ENCODE peak calls at places on chromosomes 6 and 20, in ten cellular contexts. K, R, L, D, C, X, V, G, A and E are unnamed samples.

GRCh38 chr20:41818991-41819390 is 200.8 kb upstream of the CHD6 start:
- DNase-seq in K (no peak), R (no peak), A (no peak), X (no peak), G (no peak), V (no peak), L (no peak), D (no peak), C (no peak), E (no peak)

GRCh38 chr6:44531447-44532015 is 144.0 kb downstream of the CDC5L start:
- DNase-seq in X (no peak), G (no peak), L (no peak), R (no peak), D (no peak), C (no peak), A (no peak), V (no peak), K (no peak), E (no peak)

GRCh38 chr6:52254731-52255378 is 10.6 kb upstream of the IL17F start:
- DNase-seq in X (no peak), L (no peak), R (no peak), C (no peak), G (no peak), A (no peak), D (no peak), V (no peak), K (no peak), E (no peak)

GRCh38 chr20:41394081-41394480 is 27.5 kb upstream of the EMILIN3 start:
- DNase-seq in K (no peak), R (no peak), X (no peak), L (no peak), C (no peak), A (no peak), G (no peak), D (no peak), V (no peak), E (no peak)

GRCh38 chr6:43807228-43808061 is 37.4 kb downstream of the VEGFA start:
- DNase-seq in C (no peak), K (no peak), V (no peak), X (peak), G (no peak), D (no peak), L (peak), A (no peak), R (peak), E (no peak)

GRCh38 chr6:46130665-46131064 is 876 bp downstream of the ENPP4 start:
- DNase-seq in G (no peak), X (no peak), V (no peak), K (no peak), L (no peak), D (no peak), C (no peak), R (no peak), A (no peak), E (no peak)

GRCh38 chr6:32177182-32177787 is 920 bp upstream of the RNF5 start:
- DNase-seq in G (no peak), X (no peak), C (no peak), D (no peak), A (no peak), L (peak), V (no peak), K (no peak), R (no peak), E (no peak)

GRCh38 chr20:56249244-56249955 is 868 bp downstream of the MC3R start:
- DNase-seq in C (no peak), X (peak), V (peak), K (no peak), R (no peak), G (no peak), L (peak), A (no peak), D (no peak), E (peak)

GRCh38 chr20:33477386-33478234 is 12.3 kb upstream of the CBFA2T2 start:
- DNase-seq in V (no peak), R (peak), L (no peak), X (no peak), A (no peak), G (no peak), D (no peak), K (no peak), C (no peak), E (no peak)

GRCh38 chr6:16776394-16777017 is 15.2 kb upstream of the ATXN1 start:
- DNase-seq in G (no peak), A (no peak), R (no peak), V (no peak), D (peak), K (no peak), C (no peak), X (peak), L (no peak), E (no peak)

GRCh38 chr6:55868910-55869479 is 6.4 kb downstream of the BMP5 start:
- DNase-seq in G (no peak), K (no peak), V (no peak), D (peak), X (no peak), C (peak), R (peak), L (no peak), A (no peak), E (peak)

GRCh38 chr20:9286501-9286900 is 217.6 kb downstream of the PLCB4 start:
- DNase-seq in R (no peak), X (no peak), V (no peak), G (no peak), D (no peak), C (no peak), A (no peak), K (no peak), L (no peak), E (no peak)

GRCh38 chr20:22925613-22925983 is 109.5 kb upstream of the SSTR4 start:
- DNase-seq in K (no peak), L (no peak), R (no peak), D (no peak), G (no peak), C (no peak), V (no peak), X (peak), A (no peak), E (no peak)

GRCh38 chr6:37210313-37210898 is 40.5 kb downstream of the PIM1 start:
- DNase-seq in G (peak), L (peak), D (peak), R (peak), X (peak), K (peak), V (peak), C (peak), A (peak), E (peak)

GRCh38 chr6:2529217-2529719 is 221.5 kb downstream of the MYLK4 start:
- DNase-seq in C (no peak), D (no peak), G (no peak), A (no peak), L (no peak), R (no peak), K (no peak), X (no peak), V (no peak), E (no peak)

GRCh38 chr20:64091762-64092161 is 7.6 kb upstream of the LKAAEAR1 start:
- DNase-seq in X (no peak), K (no peak), G (no peak), A (no peak), V (no peak), C (no peak), R (no peak), L (peak), D (no peak), E (no peak)

GRCh38 chr6:39005774-39006173 is 42.8 kb upstream of the GLP1R start:
- DNase-seq in G (no peak), C (no peak), V (no peak), A (no peak), X (no peak), D (no peak), L (no peak), R (no peak), K (no peak), E (no peak)

GRCh38 chr6:1313755-1314503 is 2.0 kb downstream of the FOXQ1 start:
- DNase-seq in A (no peak), D (no peak), C (no peak), X (no peak), R (peak), V (no peak), L (peak), K (no peak), G (no peak), E (peak)

GRCh38 chr6:155955038-155955437 is 499.4 kb upstream of the NOX3 start:
- DNase-seq in R (no peak), A (no peak), L (no peak), D (no peak), K (no peak), X (no peak), C (no peak), V (no peak), G (no peak), E (no peak)

GRCh38 chr20:22546344-22546743 is 38.0 kb downstream of the FOXA2 start:
- DNase-seq in K (no peak), G (no peak), C (no peak), R (no peak), D (no peak), L (no peak), X (no peak), V (no peak), A (no peak), E (no peak)

GRCh38 chr6:21109421-21110178 is 484.0 kb upstream of the SOX4 start:
- DNase-seq in G (no peak), X (peak), V (peak), K (no peak), L (no peak), A (no peak), C (no peak), R (peak), D (peak), E (peak)

GRCh38 chr6:135233676-135234491 is 52.8 kb downstream of the MYB start:
- DNase-seq in R (no peak), L (peak), G (no peak), D (no peak), A (no peak), K (no peak), V (no peak), C (no peak), X (peak), E (peak)

GRCh38 chr20:22789661-22790060 is 205.3 kb upstream of the FOXA2 start:
- DNase-seq in R (no peak), G (no peak), K (no peak), L (no peak), A (no peak), X (peak), V (no peak), D (no peak), C (no peak), E (no peak)

GRCh38 chr6:47207261-47207660 is 102.4 kb downstream of the TNFRSF21 start:
- DNase-seq in C (no peak), K (no peak), R (no peak), A (no peak), G (no peak), V (no peak), D (no peak), X (no peak), L (no peak), E (no peak)

GRCh38 chr6:167238694-167239467 is 52.2 kb upstream of the UNC93A start:
- DNase-seq in G (no peak), K (no peak), X (no peak), C (no peak), R (no peak), D (no peak), V (no peak), A (no peak), L (no peak), E (no peak)

GRCh38 chr20:57377350-57377749 is 13.8 kb upstream of the RBM38 start:
- DNase-seq in C (no peak), A (no peak), D (no peak), G (no peak), X (no peak), L (no peak), R (no peak), V (no peak), K (no peak), E (no peak)

GRCh38 chr6:35294308-35294945 is 3.2 kb upstream of the DEF6 start:
- DNase-seq in D (peak), K (peak), C (no peak), A (no peak), G (no peak), V (peak), L (peak), R (no peak), X (peak), E (peak)

GRCh38 chr6:4675086-4675485 is 101.1 kb upstream of the CDYL start:
- DNase-seq in L (no peak), A (no peak), X (no peak), C (no peak), R (no peak), K (no peak), D (no peak), G (no peak), V (no peak), E (no peak)

GRCh38 chr20:59925894-59926293 is 7.5 kb downstream of the SYCP2 start:
- DNase-seq in D (peak), C (no peak), X (no peak), G (no peak), L (no peak), R (peak), A (no peak), V (no peak), K (no peak), E (no peak)

GRCh38 chr6:75023634-75024033 is 182.2 kb downstream of the COL12A1 start:
- DNase-seq in C (no peak), V (no peak), R (no peak), G (no peak), X (no peak), L (no peak), K (no peak), A (no peak), D (peak), E (no peak)

GRCh38 chr20:25296094-25297093 is 48.5 kb downstream of the PYGB start:
- DNase-seq in X (peak), D (no peak), G (no peak), A (no peak), K (no peak), L (peak), V (peak), R (no peak), C (no peak), E (peak)
- TF ChIP-seq CTCF in X (peak), D (peak), G (peak), A (no peak), K (peak), L (peak), V (peak), R (peak), C (peak), E (no peak)

GRCh38 chr6:99611148-99611547 is 4.5 kb downstream of the PRDM13 start:
- DNase-seq in A (no peak), R (no peak), D (no peak), X (no peak), C (peak), V (no peak), G (no peak), K (no peak), L (no peak), E (peak)

GRCh38 chr6:99612551-99613397 is 6.1 kb downstream of the PRDM13 start:
- DNase-seq in D (no peak), R (no peak), C (no peak), K (no peak), V (no peak), L (peak), A (no peak), G (no peak), X (no peak), E (peak)

GRCh38 chr6:99614430-99615161 is 8.0 kb downstream of the PRDM13 start:
- DNase-seq in X (no peak), R (no peak), L (peak), K (no peak), D (no peak), A (no peak), G (no peak), C (no peak), V (peak), E (peak)

GRCh38 chr6:99613705-99614429 is 7.2 kb downstream of the PRDM13 start:
- DNase-seq in G (no peak), V (peak), L (peak), D (no peak), R (no peak), C (no peak), X (no peak), K (no peak), A (no peak), E (peak)

DNA sequence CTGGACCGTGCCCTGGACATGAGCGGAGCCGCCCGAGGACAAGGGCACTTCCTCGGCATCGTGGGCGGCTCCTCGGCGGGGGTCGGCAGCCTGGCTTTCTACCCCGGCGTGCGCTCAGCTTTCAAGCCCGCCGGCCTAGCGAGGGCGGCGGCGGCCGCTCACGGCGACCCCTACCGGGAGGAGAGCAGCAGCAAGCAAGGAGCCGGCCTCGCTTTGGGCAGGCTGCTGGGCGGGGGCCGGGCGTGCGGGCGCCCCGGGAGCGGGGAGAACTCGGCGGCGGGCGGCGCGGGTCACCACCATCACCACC is 6.7 kb downstream of the PRDM13 start:
- DNase-seq in G (no peak), V (peak), L (peak), A (no peak), C (no peak), K (no peak), X (peak), R (no peak), D (no peak), E (peak)
- TF ChIP-seq CTCF in G (peak), V (peak), L (peak), A (peak), C (peak), K (no peak), X (peak), R (no peak), D (no peak), E (peak)

GRCh38 chr6:144660545-144660944 is 375.4 kb downstream of the UTRN start:
- DNase-seq in D (no peak), V (no peak), R (no peak), A (no peak), L (no peak), C (no peak), G (no peak), X (no peak), K (no peak), E (no peak)
- TF ChIP-seq CTCF in D (no peak), V (no peak), R (no peak), A (no peak), L (no peak), C (no peak), G (no peak), X (no peak), K (no peak), E (no peak)

GRCh38 chr6:85593438-85594196 is at the start of gene SNX14:
- DNase-seq in G (peak), L (peak), C (peak), A (peak), X (peak), V (peak), R (peak), K (peak), D (peak), E (peak)
- TF ChIP-seq CTCF in G (no peak), L (peak), C (no peak), A (peak), X (no peak), V (no peak), R (no peak), K (no peak), D (no peak), E (no peak)